ENCODE peak calls at places on chromosomes 5 and 9, in ten cellular contexts. One of them, this sample, is unnamed.

GRCh38 chr9:72207278-72207677 is 58.0 kb downstream of the GDA start:
- DNase-seq in H1: no peak
- DNase-seq in breast epithelium: no peak
- DNase-seq in stomach: no peak
- DNase-seq in endothelial cell of umbilical vein: no peak
- DNase-seq in prostate gland: no peak
- DNase-seq in spleen: no peak
- DNase-seq in suprapubic skin: no peak
- DNase-seq in K562: no peak
- DNase-seq in GM12878: no peak
- DNase-seq in this sample: no peak

GRCh38 chr9:98218562-98219363 is 26.3 kb upstream of the CORO2A start:
- DNase-seq in H1: peak; percentile 50
- DNase-seq in breast epithelium: no peak
- DNase-seq in stomach: peak; percentile 77
- DNase-seq in endothelial cell of umbilical vein: no peak
- DNase-seq in prostate gland: no peak
- DNase-seq in spleen: peak; percentile 38
- DNase-seq in suprapubic skin: no peak
- DNase-seq in K562: no peak
- DNase-seq in GM12878: no peak
- DNase-seq in this sample: no peak

GRCh38 chr5:75053286-75054109 is 1.1 kb upstream of the GCNT4 start:
- DNase-seq in H1: no peak
- DNase-seq in breast epithelium: peak; percentile 39
- DNase-seq in stomach: peak; percentile 76
- DNase-seq in endothelial cell of umbilical vein: peak; percentile 68
- DNase-seq in prostate gland: peak; percentile 33
- DNase-seq in spleen: peak; percentile 85
- DNase-seq in suprapubic skin: peak; percentile 83
- DNase-seq in K562: no peak
- DNase-seq in GM12878: no peak
- DNase-seq in this sample: peak; percentile 3

GRCh38 chr9:83355024-83355444 is 183.2 kb downstream of the FRMD3 start:
- DNase-seq in H1: no peak
- DNase-seq in breast epithelium: no peak
- DNase-seq in stomach: no peak
- DNase-seq in endothelial cell of umbilical vein: no peak
- DNase-seq in prostate gland: no peak
- DNase-seq in spleen: no peak
- DNase-seq in suprapubic skin: no peak
- DNase-seq in K562: no peak
- DNase-seq in GM12878: no peak
- DNase-seq in this sample: no peak

GRCh38 chr5:135880278-135880677 is 15.4 kb downstream of the IL9 start:
- DNase-seq in H1: peak; percentile 38
- DNase-seq in breast epithelium: no peak
- DNase-seq in stomach: no peak
- DNase-seq in endothelial cell of umbilical vein: peak; percentile 3
- DNase-seq in prostate gland: no peak
- DNase-seq in spleen: no peak
- DNase-seq in suprapubic skin: peak; percentile 43
- DNase-seq in K562: peak; percentile 27
- DNase-seq in GM12878: no peak
- DNase-seq in this sample: no peak

GRCh38 chr5:180201051-180201987 is 7.7 kb downstream of the RASGEF1C start:
- DNase-seq in H1: peak; percentile 29
- DNase-seq in breast epithelium: no peak
- DNase-seq in stomach: no peak
- DNase-seq in endothelial cell of umbilical vein: peak; percentile 40
- DNase-seq in prostate gland: no peak
- DNase-seq in spleen: peak; percentile 54
- DNase-seq in suprapubic skin: no peak
- DNase-seq in K562: peak; percentile 70
- DNase-seq in GM12878: no peak
- DNase-seq in this sample: no peak

GRCh38 chr9:78031826-78032598 is 401 bp upstream of the GNAQ start:
- DNase-seq in H1: peak; percentile 73
- DNase-seq in breast epithelium: peak; percentile 88
- DNase-seq in stomach: peak; percentile 92
- DNase-seq in endothelial cell of umbilical vein: peak; percentile 94
- DNase-seq in prostate gland: peak; percentile 92
- DNase-seq in spleen: peak; percentile 93
- DNase-seq in suprapubic skin: peak; percentile 93
- DNase-seq in K562: peak; percentile 83
- DNase-seq in GM12878: no peak
- DNase-seq in this sample: peak; percentile 95

GRCh38 chr9:120861935-120862334 is 15.1 kb downstream of the PHF19 start:
- DNase-seq in H1: no peak
- DNase-seq in breast epithelium: no peak
- DNase-seq in stomach: no peak
- DNase-seq in endothelial cell of umbilical vein: no peak
- DNase-seq in prostate gland: no peak
- DNase-seq in spleen: no peak
- DNase-seq in suprapubic skin: no peak
- DNase-seq in K562: no peak
- DNase-seq in GM12878: no peak
- DNase-seq in this sample: no peak

GRCh38 chr5:149237662-149238061 is 34.0 kb upstream of the AFAP1L1 start:
- DNase-seq in H1: no peak
- DNase-seq in breast epithelium: no peak
- DNase-seq in stomach: no peak
- DNase-seq in endothelial cell of umbilical vein: no peak
- DNase-seq in prostate gland: no peak
- DNase-seq in spleen: no peak
- DNase-seq in suprapubic skin: no peak
- DNase-seq in K562: no peak
- DNase-seq in GM12878: no peak
- DNase-seq in this sample: no peak

GRCh38 chr5:149239917-149240316 is 31.7 kb upstream of the AFAP1L1 start:
- DNase-seq in H1: no peak
- DNase-seq in breast epithelium: no peak
- DNase-seq in stomach: no peak
- DNase-seq in endothelial cell of umbilical vein: no peak
- DNase-seq in prostate gland: no peak
- DNase-seq in spleen: peak; percentile 78
- DNase-seq in suprapubic skin: no peak
- DNase-seq in K562: no peak
- DNase-seq in GM12878: no peak
- DNase-seq in this sample: no peak

GRCh38 chr5:149235841-149236240 is 35.8 kb upstream of the AFAP1L1 start:
- DNase-seq in H1: no peak
- DNase-seq in breast epithelium: no peak
- DNase-seq in stomach: no peak
- DNase-seq in endothelial cell of umbilical vein: no peak
- DNase-seq in prostate gland: no peak
- DNase-seq in spleen: no peak
- DNase-seq in suprapubic skin: no peak
- DNase-seq in K562: no peak
- DNase-seq in GM12878: no peak
- DNase-seq in this sample: no peak

GRCh38 chr5:149240354-149240998 is 31.2 kb upstream of the AFAP1L1 start:
- DNase-seq in H1: no peak
- DNase-seq in breast epithelium: no peak
- DNase-seq in stomach: peak; percentile 39
- DNase-seq in endothelial cell of umbilical vein: no peak
- DNase-seq in prostate gland: no peak
- DNase-seq in spleen: peak; percentile 90
- DNase-seq in suprapubic skin: no peak
- DNase-seq in K562: no peak
- DNase-seq in GM12878: no peak
- DNase-seq in this sample: peak; percentile 70

DNA sequence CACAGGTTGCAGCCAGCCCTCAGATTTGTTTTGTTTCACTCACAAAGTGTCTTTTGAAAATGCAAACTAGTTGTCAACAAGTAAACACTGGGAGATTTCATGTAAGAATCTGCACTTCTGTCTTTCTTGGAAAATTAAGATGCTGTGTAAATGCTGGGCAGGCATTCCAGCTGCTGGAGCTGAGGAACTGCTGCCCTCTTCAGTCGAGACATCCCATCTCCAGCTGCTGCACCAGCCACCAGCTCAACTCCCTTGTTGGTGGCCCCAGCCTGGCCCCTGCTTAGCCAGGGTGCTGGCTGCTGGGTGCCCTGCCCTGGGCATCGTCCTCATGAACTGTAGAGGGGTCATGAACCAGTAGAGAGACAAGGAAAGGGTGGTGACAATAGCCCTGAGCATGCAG is 33.1 kb upstream of the AFAP1L1 start:
- DNase-seq in H1: no peak
- DNase-seq in breast epithelium: no peak
- DNase-seq in stomach: no peak
- DNase-seq in endothelial cell of umbilical vein: no peak
- DNase-seq in prostate gland: no peak
- DNase-seq in spleen: no peak
- DNase-seq in suprapubic skin: no peak
- DNase-seq in K562: peak; percentile 24
- DNase-seq in GM12878: no peak
- DNase-seq in this sample: no peak
- TF ChIP-seq CTCF in H1: peak; percentile 9
- TF ChIP-seq CTCF in breast epithelium: no peak
- TF ChIP-seq CTCF in stomach: no peak
- TF ChIP-seq CTCF in endothelial cell of umbilical vein: no peak
- TF ChIP-seq CTCF in prostate gland: no peak
- TF ChIP-seq CTCF in spleen: no peak
- TF ChIP-seq CTCF in suprapubic skin: no peak
- TF ChIP-seq CTCF in K562: peak; percentile 43
- TF ChIP-seq CTCF in GM12878: no peak
- TF ChIP-seq CTCF in this sample: no peak

DNA sequence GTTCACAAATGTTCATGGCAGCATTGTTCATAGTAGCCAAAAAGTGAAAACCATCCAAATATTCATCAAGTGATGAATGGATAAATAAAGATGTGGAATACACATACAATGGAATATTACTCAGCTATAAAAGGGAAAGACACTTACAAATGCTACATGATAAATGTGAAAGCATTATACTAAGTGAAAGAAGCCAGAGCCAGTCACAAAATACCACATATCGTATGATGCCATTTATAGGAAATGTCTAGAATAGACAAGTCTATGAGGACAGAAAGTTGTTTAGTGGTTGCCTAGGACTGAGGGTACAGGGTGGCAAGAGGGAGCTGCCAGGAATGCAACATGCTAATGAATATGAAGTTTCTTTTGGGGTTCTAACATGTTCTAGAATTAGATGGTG is 148.7 kb downstream of the DEPDC1B start:
- DNase-seq in H1: no peak
- DNase-seq in breast epithelium: no peak
- DNase-seq in stomach: no peak
- DNase-seq in endothelial cell of umbilical vein: no peak
- DNase-seq in prostate gland: no peak
- DNase-seq in spleen: no peak
- DNase-seq in suprapubic skin: no peak
- DNase-seq in K562: no peak
- DNase-seq in GM12878: no peak
- DNase-seq in this sample: no peak
- TF ChIP-seq POLR2AphosphoS5 in H1: no peak
- TF ChIP-seq POLR2AphosphoS5 in breast epithelium: no peak
- TF ChIP-seq POLR2AphosphoS5 in stomach: no peak
- TF ChIP-seq POLR2AphosphoS5 in endothelial cell of umbilical vein: no peak
- TF ChIP-seq POLR2AphosphoS5 in prostate gland: no peak
- TF ChIP-seq POLR2AphosphoS5 in spleen: no peak
- TF ChIP-seq POLR2AphosphoS5 in suprapubic skin: no peak
- TF ChIP-seq POLR2AphosphoS5 in K562: no peak
- TF ChIP-seq POLR2AphosphoS5 in GM12878: no peak
- TF ChIP-seq POLR2AphosphoS5 in this sample: no peak

GRCh38 chr5:91283326-91283725 is 99.8 kb downstream of the ARRDC3 start:
- DNase-seq in H1: no peak
- DNase-seq in breast epithelium: no peak
- DNase-seq in stomach: no peak
- DNase-seq in endothelial cell of umbilical vein: no peak
- DNase-seq in prostate gland: no peak
- DNase-seq in spleen: no peak
- DNase-seq in suprapubic skin: no peak
- DNase-seq in K562: no peak
- DNase-seq in GM12878: no peak
- DNase-seq in this sample: no peak

GRCh38 chr5:91280942-91281269 is 102.2 kb downstream of the ARRDC3 start:
- DNase-seq in H1: no peak
- DNase-seq in breast epithelium: no peak
- DNase-seq in stomach: no peak
- DNase-seq in endothelial cell of umbilical vein: no peak
- DNase-seq in prostate gland: no peak
- DNase-seq in spleen: no peak
- DNase-seq in suprapubic skin: no peak
- DNase-seq in K562: no peak
- DNase-seq in GM12878: no peak
- DNase-seq in this sample: no peak

GRCh38 chr5:91280062-91280941 is 102.8 kb downstream of the ARRDC3 start:
- DNase-seq in H1: peak; percentile 86
- DNase-seq in breast epithelium: peak; percentile 86
- DNase-seq in stomach: peak; percentile 92
- DNase-seq in endothelial cell of umbilical vein: peak; percentile 98
- DNase-seq in prostate gland: peak; percentile 91
- DNase-seq in spleen: peak; percentile 97
- DNase-seq in suprapubic skin: peak; percentile 95
- DNase-seq in K562: peak; percentile 93
- DNase-seq in GM12878: peak; percentile 65
- DNase-seq in this sample: peak; percentile 53

GRCh38 chr5:91282210-91282609 is 100.9 kb downstream of the ARRDC3 start:
- DNase-seq in H1: no peak
- DNase-seq in breast epithelium: no peak
- DNase-seq in stomach: no peak
- DNase-seq in endothelial cell of umbilical vein: no peak
- DNase-seq in prostate gland: no peak
- DNase-seq in spleen: no peak
- DNase-seq in suprapubic skin: no peak
- DNase-seq in K562: no peak
- DNase-seq in GM12878: no peak
- DNase-seq in this sample: no peak

GRCh38 chr5:91281409-91281808 is 101.7 kb downstream of the ARRDC3 start:
- DNase-seq in H1: no peak
- DNase-seq in breast epithelium: no peak
- DNase-seq in stomach: no peak
- DNase-seq in endothelial cell of umbilical vein: peak; percentile 90
- DNase-seq in prostate gland: no peak
- DNase-seq in spleen: no peak
- DNase-seq in suprapubic skin: no peak
- DNase-seq in K562: peak; percentile 17
- DNase-seq in GM12878: no peak
- DNase-seq in this sample: no peak
- H3K4me3 ChIP-seq in H1: no peak overlapping the region
- H3K4me3 ChIP-seq in breast epithelium: no peak overlapping the region
- H3K4me3 ChIP-seq in stomach: no peak overlapping the region
- H3K4me3 ChIP-seq in endothelial cell of umbilical vein: no peak overlapping the region
- H3K4me3 ChIP-seq in prostate gland: no peak overlapping the region
- H3K4me3 ChIP-seq in spleen: no peak overlapping the region
- H3K4me3 ChIP-seq in suprapubic skin: no peak overlapping the region
- H3K4me3 ChIP-seq in K562: no peak overlapping the region
- H3K4me3 ChIP-seq in GM12878: no peak overlapping the region
- H3K4me3 ChIP-seq in this sample: no peak overlapping the region

DNA sequence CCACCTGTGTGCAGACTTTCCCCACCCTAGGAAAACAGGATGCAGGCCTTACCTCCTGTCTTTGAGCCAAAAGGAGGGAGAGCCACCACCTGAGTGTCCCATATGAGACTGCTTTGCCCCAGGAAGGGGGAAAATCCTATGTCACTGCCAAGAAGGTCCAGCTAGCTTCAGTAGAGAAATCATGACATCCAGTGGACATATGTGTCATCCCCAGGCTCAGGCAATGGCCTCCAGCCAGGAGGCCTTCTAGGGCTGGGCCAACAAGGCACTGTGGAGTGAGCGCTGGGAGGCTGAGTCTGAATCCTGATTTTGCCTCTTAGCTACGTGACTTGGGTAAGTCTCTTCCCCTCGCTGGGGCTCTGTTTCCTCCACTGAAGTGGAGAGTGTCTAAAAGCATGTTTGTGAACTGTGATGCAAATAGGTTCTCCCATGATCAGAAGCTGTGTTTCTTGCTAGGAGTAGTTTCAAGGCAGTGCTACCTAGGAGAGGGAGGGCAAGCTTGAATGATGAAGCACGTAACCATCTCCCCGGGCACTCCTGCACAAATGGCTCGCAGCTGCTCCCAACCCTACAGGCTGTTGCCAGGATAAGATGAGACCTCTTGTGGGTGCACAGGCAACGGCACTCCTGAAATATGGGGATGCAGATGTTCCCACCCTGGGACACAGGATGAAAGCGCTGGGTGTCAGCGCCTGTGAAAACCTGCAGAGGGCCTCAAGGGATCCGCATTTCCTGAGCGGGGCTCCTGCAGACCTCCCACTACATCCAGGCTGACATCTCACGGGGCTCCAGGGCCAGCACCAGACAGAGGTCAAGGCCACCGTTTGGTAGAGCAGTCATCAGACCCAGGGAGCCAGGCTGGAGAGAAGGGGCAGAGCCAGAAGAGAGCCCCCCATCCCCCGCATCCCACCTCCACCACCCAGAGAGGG is 60.5 kb downstream of the SMIM23 start:
- DNase-seq in H1: no peak
- DNase-seq in breast epithelium: no peak
- DNase-seq in stomach: no peak
- DNase-seq in endothelial cell of umbilical vein: no peak
- DNase-seq in prostate gland: no peak
- DNase-seq in spleen: no peak
- DNase-seq in suprapubic skin: no peak
- DNase-seq in K562: peak; percentile 15
- DNase-seq in GM12878: no peak
- DNase-seq in this sample: no peak
- TF ChIP-seq CTCF in H1: peak; percentile 18
- TF ChIP-seq CTCF in breast epithelium: no peak
- TF ChIP-seq CTCF in stomach: no peak
- TF ChIP-seq CTCF in endothelial cell of umbilical vein: no peak
- TF ChIP-seq CTCF in prostate gland: no peak
- TF ChIP-seq CTCF in spleen: no peak
- TF ChIP-seq CTCF in suprapubic skin: no peak
- TF ChIP-seq CTCF in K562: peak; percentile 22
- TF ChIP-seq CTCF in GM12878: no peak
- TF ChIP-seq CTCF in this sample: no peak

This sample was measured in HL-60.